ENCODE peak calls at places on chromosomes 4 and X, in seven cellular contexts. One of them, this sample, is unnamed.

GRCh38 chr4:102586644-102587021 is 85.5 kb downstream of the NFKB1 start:
- DNase-seq in IMR-90: no peak
- DNase-seq in H1: no peak
- DNase-seq in H9: no peak
- DNase-seq in neuronal stem cell: no peak
- DNase-seq in mesenchymal stem cell: no peak
- DNase-seq in trophoblast cell: no peak
- DNase-seq in this sample: no peak

GRCh38 chr4:47326067-47326466 is 137.4 kb downstream of the COMMD8 start:
- DNase-seq in IMR-90: no peak
- DNase-seq in H1: no peak
- DNase-seq in H9: no peak
- DNase-seq in neuronal stem cell: no peak
- DNase-seq in mesenchymal stem cell: no peak
- DNase-seq in trophoblast cell: no peak
- DNase-seq in this sample: no peak

GRCh38 chr4:78775278-78776030 is 696 bp upstream of the BMP2K start:
- DNase-seq in IMR-90: peak; percentile 80
- DNase-seq in H1: peak; percentile 88
- DNase-seq in H9: peak; percentile 88
- DNase-seq in neuronal stem cell: peak; percentile 74
- DNase-seq in mesenchymal stem cell: peak; percentile 85
- DNase-seq in trophoblast cell: peak; percentile 75
- DNase-seq in this sample: peak; percentile 87

GRCh38 chrX:130144509-130144908 is 21.1 kb downstream of the AIFM1 start:
- DNase-seq in IMR-90: peak; percentile 78
- DNase-seq in H1: no peak
- DNase-seq in H9: no peak
- DNase-seq in neuronal stem cell: no peak
- DNase-seq in mesenchymal stem cell: no peak
- DNase-seq in trophoblast cell: no peak
- DNase-seq in this sample: no peak

GRCh38 chr4:173505924-173506779 is 23.9 kb downstream of the HAND2 start:
- DNase-seq in IMR-90: peak; percentile 45
- DNase-seq in H1: peak; percentile 85
- DNase-seq in H9: peak; percentile 77
- DNase-seq in neuronal stem cell: no peak
- DNase-seq in mesenchymal stem cell: peak; percentile 77
- DNase-seq in trophoblast cell: peak; percentile 62
- DNase-seq in this sample: peak; percentile 89

GRCh38 chr4:174714393-174715211 is 114.4 kb downstream of the GLRA3 start:
- DNase-seq in IMR-90: peak; percentile 7
- DNase-seq in H1: peak; percentile 60
- DNase-seq in H9: peak; percentile 39
- DNase-seq in neuronal stem cell: peak; percentile 31
- DNase-seq in mesenchymal stem cell: peak; percentile 57
- DNase-seq in trophoblast cell: peak; percentile 86
- DNase-seq in this sample: peak; percentile 77

GRCh38 chr4:123399638-123400358 is 3.2 kb downstream of the SPRY1 start:
- DNase-seq in IMR-90: no peak
- DNase-seq in H1: no peak
- DNase-seq in H9: no peak
- DNase-seq in neuronal stem cell: no peak
- DNase-seq in mesenchymal stem cell: peak; percentile 48
- DNase-seq in trophoblast cell: no peak
- DNase-seq in this sample: peak; percentile 18

GRCh38 chrX:101348452-101349222 is at the start of gene TIMM8A:
- DNase-seq in IMR-90: peak; percentile 60
- DNase-seq in H1: peak; percentile 72
- DNase-seq in H9: peak; percentile 77
- DNase-seq in neuronal stem cell: peak; percentile 32
- DNase-seq in mesenchymal stem cell: peak; percentile 78
- DNase-seq in trophoblast cell: peak; percentile 68
- DNase-seq in this sample: peak; percentile 70

GRCh38 chrX:123756320-123756719 is 23.5 kb upstream of the THOC2 start:
- DNase-seq in IMR-90: peak; percentile 51
- DNase-seq in H1: no peak
- DNase-seq in H9: no peak
- DNase-seq in neuronal stem cell: no peak
- DNase-seq in mesenchymal stem cell: no peak
- DNase-seq in trophoblast cell: no peak
- DNase-seq in this sample: no peak

GRCh38 chr4:157222764-157223145 is 2.2 kb downstream of the GRIA2 start:
- DNase-seq in IMR-90: no peak
- DNase-seq in H1: no peak
- DNase-seq in H9: no peak
- DNase-seq in neuronal stem cell: no peak
- DNase-seq in mesenchymal stem cell: no peak
- DNase-seq in trophoblast cell: no peak
- DNase-seq in this sample: peak; percentile 0

GRCh38 chr4:163332526-163333405 is at the start of gene NPY1R:
- DNase-seq in IMR-90: peak; percentile 73
- DNase-seq in H1: peak; percentile 82
- DNase-seq in H9: peak; percentile 87
- DNase-seq in neuronal stem cell: peak; percentile 73
- DNase-seq in mesenchymal stem cell: peak; percentile 87
- DNase-seq in trophoblast cell: peak; percentile 76
- DNase-seq in this sample: peak; percentile 91

GRCh38 chrX:110847334-110847733 is 51.7 kb upstream of the CHRDL1 start:
- DNase-seq in IMR-90: peak; percentile 63
- DNase-seq in H1: no peak
- DNase-seq in H9: no peak
- DNase-seq in neuronal stem cell: peak; percentile 61
- DNase-seq in mesenchymal stem cell: peak; percentile 61
- DNase-seq in trophoblast cell: peak; percentile 90
- DNase-seq in this sample: peak; percentile 54

GRCh38 chr4:1345905-1346780 is 865 bp upstream of the UVSSA start:
- DNase-seq in IMR-90: peak; percentile 16
- DNase-seq in H1: peak; percentile 59
- DNase-seq in H9: peak; percentile 66
- DNase-seq in neuronal stem cell: peak; percentile 48
- DNase-seq in mesenchymal stem cell: peak; percentile 70
- DNase-seq in trophoblast cell: peak; percentile 56
- DNase-seq in this sample: peak; percentile 86

GRCh38 chrX:48966796-48967579 is 4.7 kb downstream of the KCND1 start:
- DNase-seq in IMR-90: peak; percentile 55
- DNase-seq in H1: no peak
- DNase-seq in H9: no peak
- DNase-seq in neuronal stem cell: no peak
- DNase-seq in mesenchymal stem cell: peak; percentile 33
- DNase-seq in trophoblast cell: no peak
- DNase-seq in this sample: no peak

GRCh38 chr4:109930469-109930868 is 17.8 kb downstream of the EGF start:
- DNase-seq in IMR-90: no peak
- DNase-seq in H1: no peak
- DNase-seq in H9: no peak
- DNase-seq in neuronal stem cell: no peak
- DNase-seq in mesenchymal stem cell: no peak
- DNase-seq in trophoblast cell: no peak
- DNase-seq in this sample: no peak
- H3K23ac ChIP-seq in IMR-90: no peak overlapping the region
- H3K23ac ChIP-seq in H1: no peak overlapping the region
- H3K23ac ChIP-seq in H9: no peak overlapping the region
- H3K23ac ChIP-seq in neuronal stem cell: no peak overlapping the region
- H3K23ac ChIP-seq in mesenchymal stem cell: no peak overlapping the region
- H3K23ac ChIP-seq in trophoblast cell: no peak overlapping the region
- H3K23ac ChIP-seq in this sample: no peak overlapping the region

DNA sequence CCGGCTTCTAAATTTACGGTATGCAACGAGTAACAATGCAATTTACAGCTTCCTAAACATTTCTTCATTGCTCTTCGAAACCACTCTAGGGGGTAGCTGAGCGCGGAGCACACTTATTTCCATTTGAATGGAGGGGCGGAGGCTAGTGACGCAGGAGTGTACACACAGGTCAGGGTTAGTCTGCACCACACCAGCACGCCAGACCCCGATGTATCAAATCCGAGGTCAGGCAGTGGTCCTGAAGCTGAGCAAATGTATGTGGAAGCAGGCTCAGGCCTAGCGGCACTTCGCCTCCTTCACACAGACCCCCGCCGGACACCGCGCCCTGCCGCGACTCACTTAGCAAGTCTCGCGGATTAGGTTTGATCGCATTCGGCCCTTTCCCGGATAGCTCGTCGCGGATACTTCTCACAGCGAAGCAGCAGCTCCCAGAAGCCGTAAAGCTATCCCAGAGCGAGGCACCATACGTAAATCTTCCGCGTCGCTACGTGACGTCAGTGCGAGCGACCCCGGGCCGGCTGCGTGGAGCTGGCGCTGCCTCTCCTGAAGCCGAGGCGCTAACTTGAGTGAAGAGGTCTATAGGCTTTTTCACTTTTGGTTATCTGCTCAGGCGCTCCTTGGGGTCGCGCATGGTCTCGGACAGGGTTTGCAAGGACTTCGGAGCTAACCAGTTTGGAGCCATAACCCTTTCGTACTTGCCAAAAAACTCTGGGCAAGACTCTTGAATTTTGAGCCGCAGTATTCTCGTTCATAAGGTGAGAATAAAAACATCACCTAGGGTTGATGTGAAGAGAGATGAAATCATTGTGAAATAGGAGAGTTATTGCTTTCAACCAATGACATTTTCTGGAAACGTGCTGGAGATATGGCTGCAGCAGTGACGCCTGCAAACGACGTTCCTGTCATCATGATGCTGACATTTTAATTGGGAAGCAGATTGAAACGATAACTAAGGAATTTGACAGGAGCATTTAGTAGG is at the start of gene AASDH:
- DNase-seq in IMR-90: peak; percentile 95
- DNase-seq in H1: peak; percentile 99
- DNase-seq in H9: peak; percentile 95
- DNase-seq in neuronal stem cell: peak; percentile 95
- DNase-seq in mesenchymal stem cell: peak; percentile 97
- DNase-seq in trophoblast cell: peak; percentile 99
- DNase-seq in this sample: peak; percentile 99
- H3K18ac ChIP-seq in IMR-90: peak within 1 kb of the TSS; percentile 53
- H3K18ac ChIP-seq in H1: peak within 1 kb of the TSS; percentile 86
- H3K18ac ChIP-seq in H9: peak within 1 kb of the TSS; percentile 73
- H3K18ac ChIP-seq in neuronal stem cell: peak within 1 kb of the TSS; percentile 92
- H3K18ac ChIP-seq in mesenchymal stem cell: peak within 1 kb of the TSS; percentile 96
- H3K18ac ChIP-seq in trophoblast cell: peak within 1 kb of the TSS; percentile 87
- H3K18ac ChIP-seq in this sample: peak within 1 kb of the TSS; percentile 63

GRCh38 chrX:70554948-70555347 is 110.3 kb downstream of the DLG3 start:
- DNase-seq in IMR-90: no peak
- DNase-seq in H1: no peak
- DNase-seq in H9: no peak
- DNase-seq in neuronal stem cell: no peak
- DNase-seq in mesenchymal stem cell: no peak
- DNase-seq in trophoblast cell: no peak
- DNase-seq in this sample: no peak
- H3K23ac ChIP-seq in IMR-90: no peak overlapping the region
- H3K23ac ChIP-seq in H1: no peak overlapping the region
- H3K23ac ChIP-seq in H9: no peak overlapping the region
- H3K23ac ChIP-seq in neuronal stem cell: no peak overlapping the region
- H3K23ac ChIP-seq in mesenchymal stem cell: no peak overlapping the region
- H3K23ac ChIP-seq in trophoblast cell: no peak overlapping the region
- H3K23ac ChIP-seq in this sample: no peak overlapping the region

GRCh38 chr4:35695401-35695800 is 548.9 kb downstream of the ARAP2 start:
- DNase-seq in IMR-90: no peak
- DNase-seq in H1: no peak
- DNase-seq in H9: no peak
- DNase-seq in neuronal stem cell: no peak
- DNase-seq in mesenchymal stem cell: no peak
- DNase-seq in trophoblast cell: no peak
- DNase-seq in this sample: no peak

GRCh38 chr4:35684755-35685154 is 559.6 kb downstream of the ARAP2 start:
- DNase-seq in IMR-90: no peak
- DNase-seq in H1: no peak
- DNase-seq in H9: no peak
- DNase-seq in neuronal stem cell: no peak
- DNase-seq in mesenchymal stem cell: peak; percentile 41
- DNase-seq in trophoblast cell: no peak
- DNase-seq in this sample: no peak

GRCh38 chr4:35689866-35690265 is 554.4 kb downstream of the ARAP2 start:
- DNase-seq in IMR-90: no peak
- DNase-seq in H1: no peak
- DNase-seq in H9: no peak
- DNase-seq in neuronal stem cell: no peak
- DNase-seq in mesenchymal stem cell: peak; percentile 2
- DNase-seq in trophoblast cell: peak; percentile 52
- DNase-seq in this sample: peak; percentile 31
- H3K18ac ChIP-seq in IMR-90: no peak overlapping the region
- H3K18ac ChIP-seq in H1: no peak overlapping the region
- H3K18ac ChIP-seq in H9: no peak overlapping the region
- H3K18ac ChIP-seq in neuronal stem cell: no peak overlapping the region
- H3K18ac ChIP-seq in mesenchymal stem cell: no peak overlapping the region
- H3K18ac ChIP-seq in trophoblast cell: no peak overlapping the region
- H3K18ac ChIP-seq in this sample: no peak overlapping the region

GRCh38 chr4:21046121-21046520 is 345.9 kb downstream of the PACRGL start:
- DNase-seq in IMR-90: no peak
- DNase-seq in H1: no peak
- DNase-seq in H9: no peak
- DNase-seq in neuronal stem cell: no peak
- DNase-seq in mesenchymal stem cell: peak; percentile 25
- DNase-seq in trophoblast cell: peak; percentile 7
- DNase-seq in this sample: no peak

GRCh38 chr4:21041708-21042107 is 341.4 kb downstream of the PACRGL start:
- DNase-seq in IMR-90: no peak
- DNase-seq in H1: no peak
- DNase-seq in H9: no peak
- DNase-seq in neuronal stem cell: no peak
- DNase-seq in mesenchymal stem cell: no peak
- DNase-seq in trophoblast cell: peak; percentile 9
- DNase-seq in this sample: no peak
- H3K23ac ChIP-seq in IMR-90: no peak overlapping the region
- H3K23ac ChIP-seq in H1: no peak overlapping the region
- H3K23ac ChIP-seq in H9: no peak overlapping the region
- H3K23ac ChIP-seq in neuronal stem cell: no peak overlapping the region
- H3K23ac ChIP-seq in mesenchymal stem cell: no peak overlapping the region
- H3K23ac ChIP-seq in trophoblast cell: no peak overlapping the region
- H3K23ac ChIP-seq in this sample: no peak overlapping the region

GRCh38 chrX:133859860-133860259 is 125.5 kb downstream of the GPC3 start:
- DNase-seq in IMR-90: peak; percentile 55
- DNase-seq in H1: no peak
- DNase-seq in H9: no peak
- DNase-seq in neuronal stem cell: no peak
- DNase-seq in mesenchymal stem cell: no peak
- DNase-seq in trophoblast cell: no peak
- DNase-seq in this sample: no peak

GRCh38 chrX:133859336-133859735 is 126.1 kb downstream of the GPC3 start:
- DNase-seq in IMR-90: no peak
- DNase-seq in H1: no peak
- DNase-seq in H9: no peak
- DNase-seq in neuronal stem cell: no peak
- DNase-seq in mesenchymal stem cell: no peak
- DNase-seq in trophoblast cell: no peak
- DNase-seq in this sample: no peak

GRCh38 chrX:133852837-133853236 is 132.6 kb downstream of the GPC3 start:
- DNase-seq in IMR-90: no peak
- DNase-seq in H1: no peak
- DNase-seq in H9: no peak
- DNase-seq in neuronal stem cell: no peak
- DNase-seq in mesenchymal stem cell: no peak
- DNase-seq in trophoblast cell: no peak
- DNase-seq in this sample: no peak

GRCh38 chrX:133856819-133857218 is 128.6 kb downstream of the GPC3 start:
- DNase-seq in IMR-90: no peak
- DNase-seq in H1: no peak
- DNase-seq in H9: no peak
- DNase-seq in neuronal stem cell: no peak
- DNase-seq in mesenchymal stem cell: no peak
- DNase-seq in trophoblast cell: no peak
- DNase-seq in this sample: peak; percentile 6

GRCh38 chrX:133857648-133858269 is 127.6 kb downstream of the GPC3 start:
- DNase-seq in IMR-90: no peak
- DNase-seq in H1: no peak
- DNase-seq in H9: no peak
- DNase-seq in neuronal stem cell: no peak
- DNase-seq in mesenchymal stem cell: no peak
- DNase-seq in trophoblast cell: no peak
- DNase-seq in this sample: no peak
- H3K18ac ChIP-seq in IMR-90: no peak overlapping the region
- H3K18ac ChIP-seq in H1: no peak overlapping the region
- H3K18ac ChIP-seq in H9: no peak overlapping the region
- H3K18ac ChIP-seq in neuronal stem cell: no peak overlapping the region
- H3K18ac ChIP-seq in mesenchymal stem cell: no peak overlapping the region
- H3K18ac ChIP-seq in trophoblast cell: no peak overlapping the region
- H3K18ac ChIP-seq in this sample: no peak overlapping the region